ENCODE peak calls at places on chromosomes 2 and 18, in eight cellular contexts. One of them, this sample, is unnamed.
A peak's percentile ranks its signal among the peaks of the same experiment; 100 is the strongest.

GRCh38 chr2:220663065-220663464 is 909.0 kb downstream of the EPHA4 start:
- DNase-seq in breast epithelium: no peak
- DNase-seq in caudate nucleus: no peak
- DNase-seq in pancreas: no peak
- DNase-seq in brain microvascular endothelial cell: no peak
- DNase-seq in neural progenitor cell: no peak
- DNase-seq in neuronal stem cell: no peak
- DNase-seq in GM12878: no peak
- DNase-seq in this sample: no peak

GRCh38 chr2:152395132-152396024 is 60.4 kb downstream of the FMNL2 start:
- DNase-seq in neural progenitor cell: no peak
- DNase-seq in breast epithelium: no peak
- DNase-seq in neuronal stem cell: no peak
- DNase-seq in pancreas: no peak
- DNase-seq in caudate nucleus: no peak
- DNase-seq in brain microvascular endothelial cell: peak; percentile 58
- DNase-seq in GM12878: no peak
- DNase-seq in this sample: no peak

GRCh38 chr2:100623033-100623715 is 60.4 kb downstream of the PDCL3 start:
- DNase-seq in neural progenitor cell: no peak
- DNase-seq in GM12878: no peak
- DNase-seq in caudate nucleus: no peak
- DNase-seq in breast epithelium: no peak
- DNase-seq in pancreas: no peak
- DNase-seq in neuronal stem cell: no peak
- DNase-seq in brain microvascular endothelial cell: no peak
- DNase-seq in this sample: no peak

GRCh38 chr18:21584391-21584790 is 16.1 kb downstream of the ESCO1 start:
- DNase-seq in GM12878: no peak
- DNase-seq in caudate nucleus: no peak
- DNase-seq in neural progenitor cell: no peak
- DNase-seq in pancreas: no peak
- DNase-seq in neuronal stem cell: no peak
- DNase-seq in brain microvascular endothelial cell: no peak
- DNase-seq in breast epithelium: no peak
- DNase-seq in this sample: no peak

GRCh38 chr2:36523153-36523552 is 74.8 kb downstream of the FEZ2 start:
- DNase-seq in breast epithelium: no peak
- DNase-seq in brain microvascular endothelial cell: no peak
- DNase-seq in GM12878: no peak
- DNase-seq in neural progenitor cell: no peak
- DNase-seq in neuronal stem cell: no peak
- DNase-seq in caudate nucleus: no peak
- DNase-seq in pancreas: no peak
- DNase-seq in this sample: no peak

GRCh38 chr2:168545439-168546082 is 89.5 kb downstream of the CERS6 start:
- DNase-seq in caudate nucleus: no peak
- DNase-seq in brain microvascular endothelial cell: peak; percentile 93
- DNase-seq in neuronal stem cell: peak; percentile 12
- DNase-seq in breast epithelium: no peak
- DNase-seq in GM12878: no peak
- DNase-seq in pancreas: no peak
- DNase-seq in neural progenitor cell: peak; percentile 49
- DNase-seq in this sample: no peak

GRCh38 chr2:46268986-46269385 is 28.2 kb upstream of the EPAS1 start:
- DNase-seq in breast epithelium: no peak
- DNase-seq in brain microvascular endothelial cell: peak; percentile 68
- DNase-seq in GM12878: no peak
- DNase-seq in neuronal stem cell: no peak
- DNase-seq in caudate nucleus: no peak
- DNase-seq in pancreas: no peak
- DNase-seq in neural progenitor cell: no peak
- DNase-seq in this sample: no peak

GRCh38 chr2:234712421-234712935 is 215.6 kb upstream of the ARL4C start:
- DNase-seq in brain microvascular endothelial cell: no peak
- DNase-seq in caudate nucleus: no peak
- DNase-seq in neuronal stem cell: no peak
- DNase-seq in breast epithelium: no peak
- DNase-seq in neural progenitor cell: no peak
- DNase-seq in GM12878: no peak
- DNase-seq in pancreas: no peak
- DNase-seq in this sample: no peak

GRCh38 chr18:10164241-10165160 is 250.7 kb downstream of the VAPA start:
- DNase-seq in neuronal stem cell: no peak
- DNase-seq in pancreas: peak; percentile 41
- DNase-seq in caudate nucleus: no peak
- DNase-seq in GM12878: no peak
- DNase-seq in brain microvascular endothelial cell: no peak
- DNase-seq in breast epithelium: no peak
- DNase-seq in neural progenitor cell: peak; percentile 28
- DNase-seq in this sample: no peak

GRCh38 chr2:210337159-210337558 is 22.2 kb upstream of the MYL1 start:
- DNase-seq in brain microvascular endothelial cell: no peak
- DNase-seq in neuronal stem cell: no peak
- DNase-seq in pancreas: no peak
- DNase-seq in caudate nucleus: no peak
- DNase-seq in breast epithelium: no peak
- DNase-seq in GM12878: no peak
- DNase-seq in neural progenitor cell: no peak
- DNase-seq in this sample: no peak

GRCh38 chr2:201781583-201782051 is 884 bp upstream of the ALS2 start:
- DNase-seq in brain microvascular endothelial cell: no peak
- DNase-seq in breast epithelium: peak; percentile 32
- DNase-seq in pancreas: peak; percentile 30
- DNase-seq in neuronal stem cell: no peak
- DNase-seq in neural progenitor cell: peak; percentile 12
- DNase-seq in caudate nucleus: no peak
- DNase-seq in GM12878: no peak
- DNase-seq in this sample: no peak

GRCh38 chr2:115290478-115290877 is 848.0 kb downstream of the DPP10 start:
- DNase-seq in GM12878: no peak
- DNase-seq in brain microvascular endothelial cell: no peak
- DNase-seq in breast epithelium: no peak
- DNase-seq in neural progenitor cell: no peak
- DNase-seq in caudate nucleus: no peak
- DNase-seq in pancreas: no peak
- DNase-seq in neuronal stem cell: no peak
- DNase-seq in this sample: no peak

GRCh38 chr2:96756788-96757476 is 3.8 kb upstream of the CNNM4 start:
- DNase-seq in neural progenitor cell: no peak
- DNase-seq in brain microvascular endothelial cell: no peak
- DNase-seq in breast epithelium: no peak
- DNase-seq in caudate nucleus: no peak
- DNase-seq in GM12878: no peak
- DNase-seq in neuronal stem cell: no peak
- DNase-seq in pancreas: no peak
- DNase-seq in this sample: no peak

GRCh38 chr18:12377556-12378553 is 828 bp upstream of the AFG3L2 start:
- DNase-seq in breast epithelium: no peak
- DNase-seq in caudate nucleus: no peak
- DNase-seq in neuronal stem cell: no peak
- DNase-seq in brain microvascular endothelial cell: no peak
- DNase-seq in pancreas: no peak
- DNase-seq in neural progenitor cell: peak; percentile 41
- DNase-seq in GM12878: no peak
- DNase-seq in this sample: no peak

GRCh38 chr18:12373771-12374116 is 3.3 kb downstream of the AFG3L2 start:
- DNase-seq in neuronal stem cell: no peak
- DNase-seq in neural progenitor cell: no peak
- DNase-seq in brain microvascular endothelial cell: no peak
- DNase-seq in GM12878: no peak
- DNase-seq in pancreas: no peak
- DNase-seq in breast epithelium: no peak
- DNase-seq in caudate nucleus: no peak
- DNase-seq in this sample: no peak

GRCh38 chr18:12376718-12377555 is at the start of gene AFG3L2:
- DNase-seq in neuronal stem cell: peak; percentile 99
- DNase-seq in breast epithelium: peak; percentile 99
- DNase-seq in brain microvascular endothelial cell: peak; percentile 99
- DNase-seq in neural progenitor cell: peak; percentile 99
- DNase-seq in caudate nucleus: peak; percentile 99
- DNase-seq in pancreas: peak; percentile 100
- DNase-seq in GM12878: peak; percentile 96
- DNase-seq in this sample: peak; percentile 100

GRCh38 chr18:12374398-12374797 is 2.6 kb downstream of the AFG3L2 start:
- DNase-seq in breast epithelium: no peak
- DNase-seq in brain microvascular endothelial cell: no peak
- DNase-seq in pancreas: no peak
- DNase-seq in GM12878: no peak
- DNase-seq in neuronal stem cell: no peak
- DNase-seq in neural progenitor cell: no peak
- DNase-seq in caudate nucleus: no peak
- DNase-seq in this sample: no peak

GRCh38 chr18:12376034-12376717 is 851 bp downstream of the AFG3L2 start:
- DNase-seq in brain microvascular endothelial cell: peak; percentile 18
- DNase-seq in breast epithelium: no peak
- DNase-seq in caudate nucleus: no peak
- DNase-seq in pancreas: peak; percentile 44
- DNase-seq in neural progenitor cell: peak; percentile 33
- DNase-seq in neuronal stem cell: no peak
- DNase-seq in GM12878: no peak
- DNase-seq in this sample: peak; percentile 51
- H3K27ac ChIP-seq in brain microvascular endothelial cell: peak overlapping the region; percentile 95
- H3K27ac ChIP-seq in breast epithelium: peak overlapping the region; percentile 99
- H3K27ac ChIP-seq in caudate nucleus: peak overlapping the region; percentile 90
- H3K27ac ChIP-seq in pancreas: peak overlapping the region; percentile 99
- H3K27ac ChIP-seq in neural progenitor cell: no peak overlapping the region
- H3K27ac ChIP-seq in neuronal stem cell: no peak overlapping the region
- H3K27ac ChIP-seq in GM12878: peak overlapping the region; percentile 93
- H3K27ac ChIP-seq in this sample: peak overlapping the region; percentile 88

GRCh38 chr18:24231773-24232735 is 93.2 kb downstream of the CABYR start:
- DNase-seq in caudate nucleus: no peak
- DNase-seq in neural progenitor cell: no peak
- DNase-seq in breast epithelium: no peak
- DNase-seq in GM12878: no peak
- DNase-seq in brain microvascular endothelial cell: no peak
- DNase-seq in pancreas: no peak
- DNase-seq in neuronal stem cell: no peak
- DNase-seq in this sample: no peak
- H3K27ac ChIP-seq in caudate nucleus: peak overlapping the region; percentile 8
- H3K27ac ChIP-seq in neural progenitor cell: no peak overlapping the region
- H3K27ac ChIP-seq in breast epithelium: peak overlapping the region; percentile 2
- H3K27ac ChIP-seq in GM12878: no peak overlapping the region
- H3K27ac ChIP-seq in brain microvascular endothelial cell: no peak overlapping the region
- H3K27ac ChIP-seq in pancreas: no peak overlapping the region
- H3K27ac ChIP-seq in neuronal stem cell: no peak overlapping the region
- H3K27ac ChIP-seq in this sample: peak overlapping the region; percentile 8

GRCh38 chr2:14520385-14520945 is 112.1 kb upstream of the LRATD1 start:
- DNase-seq in brain microvascular endothelial cell: no peak
- DNase-seq in GM12878: no peak
- DNase-seq in pancreas: no peak
- DNase-seq in neuronal stem cell: no peak
- DNase-seq in neural progenitor cell: no peak
- DNase-seq in caudate nucleus: no peak
- DNase-seq in breast epithelium: no peak
- DNase-seq in this sample: no peak

GRCh38 chr2:14517731-14518130 is 114.8 kb upstream of the LRATD1 start:
- DNase-seq in GM12878: no peak
- DNase-seq in caudate nucleus: no peak
- DNase-seq in neural progenitor cell: no peak
- DNase-seq in brain microvascular endothelial cell: no peak
- DNase-seq in pancreas: no peak
- DNase-seq in breast epithelium: no peak
- DNase-seq in neuronal stem cell: no peak
- DNase-seq in this sample: no peak

GRCh38 chr2:14511541-14511940 is 121.0 kb upstream of the LRATD1 start:
- DNase-seq in brain microvascular endothelial cell: no peak
- DNase-seq in breast epithelium: no peak
- DNase-seq in neuronal stem cell: no peak
- DNase-seq in pancreas: no peak
- DNase-seq in neural progenitor cell: no peak
- DNase-seq in caudate nucleus: no peak
- DNase-seq in GM12878: no peak
- DNase-seq in this sample: no peak

GRCh38 chr2:14514001-14514400 is 118.5 kb upstream of the LRATD1 start:
- DNase-seq in neuronal stem cell: no peak
- DNase-seq in GM12878: no peak
- DNase-seq in caudate nucleus: no peak
- DNase-seq in pancreas: no peak
- DNase-seq in brain microvascular endothelial cell: no peak
- DNase-seq in neural progenitor cell: peak; percentile 60
- DNase-seq in breast epithelium: no peak
- DNase-seq in this sample: no peak

GRCh38 chr2:14516844-14517243 is 115.7 kb upstream of the LRATD1 start:
- DNase-seq in neuronal stem cell: no peak
- DNase-seq in brain microvascular endothelial cell: peak; percentile 27
- DNase-seq in caudate nucleus: no peak
- DNase-seq in neural progenitor cell: no peak
- DNase-seq in GM12878: no peak
- DNase-seq in breast epithelium: no peak
- DNase-seq in pancreas: no peak
- DNase-seq in this sample: no peak
- H3K27ac ChIP-seq in neuronal stem cell: no peak overlapping the region
- H3K27ac ChIP-seq in brain microvascular endothelial cell: no peak overlapping the region
- H3K27ac ChIP-seq in caudate nucleus: no peak overlapping the region
- H3K27ac ChIP-seq in neural progenitor cell: no peak overlapping the region
- H3K27ac ChIP-seq in GM12878: no peak overlapping the region
- H3K27ac ChIP-seq in breast epithelium: no peak overlapping the region
- H3K27ac ChIP-seq in pancreas: no peak overlapping the region
- H3K27ac ChIP-seq in this sample: no peak overlapping the region

GRCh38 chr2:27381577-27382181 is 1.1 kb upstream of the ZNF513 start:
- DNase-seq in pancreas: no peak
- DNase-seq in neural progenitor cell: peak; percentile 4
- DNase-seq in brain microvascular endothelial cell: no peak
- DNase-seq in breast epithelium: no peak
- DNase-seq in GM12878: no peak
- DNase-seq in caudate nucleus: no peak
- DNase-seq in neuronal stem cell: no peak
- DNase-seq in this sample: no peak
- H3K27ac ChIP-seq in pancreas: peak overlapping the region; percentile 89
- H3K27ac ChIP-seq in neural progenitor cell: peak overlapping the region; percentile 95
- H3K27ac ChIP-seq in brain microvascular endothelial cell: peak overlapping the region; percentile 95
- H3K27ac ChIP-seq in breast epithelium: peak overlapping the region; percentile 91
- H3K27ac ChIP-seq in GM12878: no peak overlapping the region
- H3K27ac ChIP-seq in caudate nucleus: no peak overlapping the region
- H3K27ac ChIP-seq in neuronal stem cell: peak overlapping the region; percentile 89
- H3K27ac ChIP-seq in this sample: peak overlapping the region; percentile 91